ENCODE peak calls at places on chromosomes 16 and 17, in ten cellular contexts. U is right atrium auricular region; A is stimulated activated CD8-positive, alpha-beta memory T cell treated with anti-CD3 and anti-CD28 coated beads, Interleukin-4, amount 100 ng/mL, for 4 hours; X is AG04449; F is posterior cingulate gyrus; S is endothelial cell; Y is fibroblast of the conjunctiva; V is activated CD4-positive, alpha-beta T cell treated with anti-CD3 and anti-CD28 coated beads, Interleukin-2, amount 50 U/mL, for 1 hour; B is anterior cingulate cortex; L is heart left ventricle. M is an unnamed sample.

GRCh38 chr17:43949777-43950176 is 4.0 kb downstream of the PYY start:
- DNase-seq in V (no peak), F (no peak), L (no peak), B (no peak), U (no peak), X (no peak), A (no peak), Y (no peak), S (no peak), M (no peak)

GRCh38 chr16:19926449-19927390 is 42.1 kb upstream of the GPRC5B start:
- DNase-seq in X (peak; percentile 21), A (no peak), V (no peak), L (no peak), B (no peak), S (no peak), U (no peak), Y (peak; percentile 39), F (no peak), M (no peak)

GRCh38 chr17:41768682-41769288 is 17.7 kb downstream of the JUP start:
- DNase-seq in X (no peak), B (no peak), V (no peak), S (no peak), A (no peak), U (no peak), L (no peak), Y (no peak), F (no peak), M (no peak)

GRCh38 chr17:82023447-82024241 is 539 bp downstream of the LRRC45 start:
- DNase-seq in Y (no peak), S (peak; percentile 33), X (no peak), V (no peak), B (no peak), L (no peak), A (no peak), U (no peak), F (no peak), M (peak; percentile 52)

GRCh38 chr17:2214047-2214717 is 89.4 kb downstream of the SMG6 start:
- DNase-seq in L (peak; percentile 79), S (no peak), F (peak; percentile 53), Y (no peak), X (no peak), B (peak; percentile 65), A (no peak), V (no peak), U (peak; percentile 88), M (peak; percentile 23)

GRCh38 chr16:23276821-23277220 is 25.3 kb upstream of the SCNN1B start:
- DNase-seq in L (no peak), A (no peak), F (no peak), S (no peak), V (no peak), B (no peak), U (no peak), X (no peak), Y (no peak), M (no peak)

GRCh38 chr17:19317359-19318095 is 45.0 kb downstream of the B9D1 start:
- DNase-seq in Y (no peak), V (no peak), U (peak; percentile 88), L (peak; percentile 94), F (peak; percentile 89), B (peak; percentile 94), S (peak; percentile 52), X (peak; percentile 29), A (no peak), M (no peak)

GRCh38 chr16:24989417-24989978 is 25.7 kb downstream of the ARHGAP17 start:
- DNase-seq in B (no peak), V (no peak), S (no peak), A (no peak), L (no peak), U (no peak), Y (no peak), F (no peak), X (no peak), M (no peak)

GRCh38 chr17:7241783-7242716 is at the start of gene GABARAP:
- DNase-seq in Y (peak; percentile 72), U (peak; percentile 94), B (peak; percentile 94), V (peak; percentile 93), A (peak; percentile 91), X (no peak), F (peak; percentile 93), S (peak; percentile 92), L (peak; percentile 94), M (peak; percentile 61)

GRCh38 chr17:75645889-75646625 is 12.8 kb downstream of the SMIM5 start:
- DNase-seq in A (no peak), F (peak; percentile 78), B (peak; percentile 88), S (no peak), X (no peak), Y (no peak), L (no peak), V (no peak), U (no peak), M (peak; percentile 98)

GRCh38 chr16:74909665-74910064 is 75.3 kb downstream of the WDR59 start:
- DNase-seq in A (no peak), L (no peak), B (no peak), F (no peak), V (no peak), Y (no peak), X (no peak), S (no peak), U (no peak), M (no peak)

GRCh38 chr16:88527186-88527936 is 42.8 kb upstream of the ZC3H18 start:
- DNase-seq in A (peak; percentile 32), V (peak; percentile 61), F (peak; percentile 59), S (peak; percentile 85), U (peak; percentile 83), B (peak; percentile 49), X (no peak), L (peak; percentile 57), Y (peak; percentile 36), M (peak; percentile 99)

GRCh38 chr16:56192971-56193936 is 2.0 kb downstream of the GNAO1 start:
- DNase-seq in A (no peak), Y (no peak), V (no peak), B (peak; percentile 53), L (no peak), X (no peak), F (no peak), S (no peak), U (no peak), M (no peak)

GRCh38 chr16:66342294-66342900 is 24.1 kb upstream of the CDH5 start:
- DNase-seq in Y (no peak), A (no peak), V (peak; percentile 7), L (no peak), B (no peak), X (no peak), U (no peak), F (no peak), S (peak; percentile 83), M (peak; percentile 62)

GRCh38 chr16:67675579-67675935 is 8.9 kb downstream of the C16orf86 start:
- DNase-seq in L (no peak), S (no peak), U (no peak), V (no peak), B (no peak), Y (no peak), F (no peak), A (no peak), X (no peak), M (no peak)

GRCh38 chr17:72600934-72601333 is 480.1 kb downstream of the SOX9 start:
- DNase-seq in A (no peak), B (no peak), U (no peak), L (no peak), V (no peak), F (no peak), S (no peak), X (peak; percentile 67), Y (no peak), M (no peak)

GRCh38 chr17:31216053-31216751 is 80.8 kb downstream of the OMG start:
- DNase-seq in L (no peak), X (peak; percentile 74), F (no peak), U (no peak), B (no peak), Y (peak; percentile 62), V (no peak), A (no peak), S (no peak), M (no peak)

GRCh38 chr16:84933774-84934571 is 77.4 kb downstream of the ZDHHC7 start:
- DNase-seq in F (peak; percentile 31), A (no peak), B (peak; percentile 76), V (no peak), L (peak; percentile 93), X (no peak), Y (no peak), S (no peak), U (peak; percentile 88), M (no peak)

GRCh38 chr17:15456972-15457722 is 10.3 kb downstream of the CDRT4 start:
- DNase-seq in B (peak; percentile 76), L (peak; percentile 57), F (peak; percentile 63), Y (peak; percentile 92), U (peak; percentile 70), S (no peak), X (peak; percentile 52), V (no peak), A (no peak), M (no peak)

GRCh38 chr16:89917773-89918452 is 749 bp upstream of the MC1R start:
- DNase-seq in U (peak; percentile 86), V (peak; percentile 69), Y (peak; percentile 95), B (peak; percentile 37), X (no peak), S (peak; percentile 51), A (peak; percentile 32), F (peak; percentile 36), L (peak; percentile 85), M (peak; percentile 91)

GRCh38 chr17:32558328-32558955 is 71.6 kb downstream of the CDK5R1 start:
- DNase-seq in A (no peak), U (no peak), Y (no peak), F (no peak), L (no peak), S (no peak), B (no peak), X (no peak), V (no peak), M (no peak)

M was measured in HuH-7.